ENCODE peak calls at places on chromosomes 5 and 9, in four cellular contexts. S, J, B and Y are unnamed samples.

GRCh38 chr5:58133631-58134296 is 326.1 kb downstream of the PLK2 start:
- DNase-seq in S (no peak), J (no peak), B (no peak), Y (peak; percentile 82)

GRCh38 chr5:135059000-135059923 is 25.2 kb upstream of the PITX1 start:
- DNase-seq in S (no peak), J (no peak), B (no peak), Y (no peak)

GRCh38 chr5:3359642-3360041 is 236.0 kb upstream of the IRX1 start:
- DNase-seq in S (no peak), J (peak; percentile 61), B (no peak), Y (no peak)

GRCh38 chr5:92838253-92838652 is 742.8 kb downstream of the NR2F1-AS1 start:
- DNase-seq in S (no peak), J (peak; percentile 50), B (peak; percentile 28), Y (no peak)

GRCh38 chr5:133365738-133366137 is 246.6 kb downstream of the FSTL4 start:
- DNase-seq in S (no peak), J (no peak), B (no peak), Y (no peak)

GRCh38 chr9:71587576-71588362 is 180.5 kb downstream of the CEMIP2 start:
- DNase-seq in S (no peak), J (no peak), B (no peak), Y (no peak)

GRCh38 chr9:127916665-127917581 is at the start of gene ST6GALNAC4:
- DNase-seq in S (peak; percentile 97), J (peak; percentile 95), B (peak; percentile 91), Y (peak; percentile 82)

GRCh38 chr5:135216072-135216812 is 182.2 kb upstream of the PITX1 start:
- DNase-seq in S (no peak), J (no peak), B (no peak), Y (no peak)

GRCh38 chr5:165881259-165881658 is 2375.8 kb downstream of the MAT2B start:
- DNase-seq in S (no peak), J (peak; percentile 4), B (peak; percentile 7), Y (no peak)

GRCh38 chr9:77916410-77916819 is 115.2 kb downstream of the GNAQ start:
- DNase-seq in S (no peak), J (no peak), B (no peak), Y (no peak)

GRCh38 chr5:50666261-50667078 is at the start of gene PARP8:
- DNase-seq in S (peak; percentile 78), J (peak; percentile 63), B (peak; percentile 45), Y (peak; percentile 27)

DNA sequence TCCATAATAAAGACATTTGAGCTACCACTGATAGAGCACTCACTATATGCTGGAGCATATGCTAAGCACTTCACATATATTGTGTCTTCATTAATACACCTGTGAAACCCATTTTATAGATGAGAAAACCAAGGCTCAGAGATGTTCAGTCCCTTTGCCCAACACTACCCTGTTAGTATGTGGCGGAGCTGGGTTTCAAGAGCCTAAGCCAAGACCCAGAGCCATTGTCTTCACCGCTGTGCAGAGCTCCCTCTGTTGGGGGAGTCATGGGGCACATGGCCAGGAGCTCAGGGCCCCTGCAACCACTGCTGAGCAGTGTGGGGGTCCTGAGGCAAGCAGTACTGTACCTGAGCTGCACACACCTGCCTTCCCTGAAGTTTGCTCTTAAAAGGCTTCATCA is 37.3 kb upstream of the SLC25A51 start:
- DNase-seq in S (no peak), J (no peak), B (no peak), Y (no peak)
- TF ChIP-seq CTCF in S (no peak), J (no peak), B (no peak), Y (no peak)

DNA sequence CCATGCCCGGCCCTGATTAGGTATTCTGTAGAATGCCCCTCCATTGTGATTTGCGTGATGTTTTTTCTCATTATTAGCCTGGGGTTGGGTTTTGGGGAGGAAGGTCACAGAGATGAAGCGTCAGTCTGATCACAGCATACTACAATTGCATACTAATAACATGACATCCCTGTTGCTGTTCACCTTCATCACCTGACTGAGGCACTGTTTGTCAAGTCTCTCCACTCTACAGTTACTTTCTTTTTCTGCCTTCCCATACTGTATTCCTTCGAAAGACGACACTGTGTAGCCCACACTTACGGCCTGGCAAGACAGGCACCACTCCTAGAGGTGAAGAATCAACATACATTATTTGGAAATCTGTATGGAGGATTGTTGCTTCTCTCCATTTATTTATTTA is 5.5 kb downstream of the ZNF354C start:
- DNase-seq in S (no peak), J (no peak), B (no peak), Y (no peak)
- TF ChIP-seq CTCF in S (no peak), J (no peak), B (no peak), Y (no peak)

DNA sequence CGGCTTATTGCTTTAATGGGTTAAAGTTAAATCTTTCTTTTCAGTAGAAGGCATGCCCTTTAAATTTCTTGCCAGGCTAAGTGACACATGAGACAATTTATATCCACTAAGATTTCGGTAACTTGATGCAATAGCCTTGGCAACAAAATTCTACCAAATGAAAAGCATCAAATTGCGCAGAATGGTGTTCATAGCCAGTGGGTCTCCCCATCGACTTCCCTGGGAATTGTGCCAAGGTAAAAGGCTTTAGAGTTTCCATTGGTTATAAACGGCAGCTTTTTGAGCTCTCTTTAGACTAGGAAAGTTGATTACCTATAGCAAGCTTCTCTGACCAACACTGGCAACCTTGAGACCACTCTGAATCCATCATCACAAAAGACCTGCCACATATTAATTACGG is 358.4 kb downstream of the ARRDC3 start:
- DNase-seq in S (no peak), J (no peak), B (no peak), Y (no peak)
- TF ChIP-seq CTCF in S (no peak), J (no peak), B (no peak), Y (no peak)

DNA sequence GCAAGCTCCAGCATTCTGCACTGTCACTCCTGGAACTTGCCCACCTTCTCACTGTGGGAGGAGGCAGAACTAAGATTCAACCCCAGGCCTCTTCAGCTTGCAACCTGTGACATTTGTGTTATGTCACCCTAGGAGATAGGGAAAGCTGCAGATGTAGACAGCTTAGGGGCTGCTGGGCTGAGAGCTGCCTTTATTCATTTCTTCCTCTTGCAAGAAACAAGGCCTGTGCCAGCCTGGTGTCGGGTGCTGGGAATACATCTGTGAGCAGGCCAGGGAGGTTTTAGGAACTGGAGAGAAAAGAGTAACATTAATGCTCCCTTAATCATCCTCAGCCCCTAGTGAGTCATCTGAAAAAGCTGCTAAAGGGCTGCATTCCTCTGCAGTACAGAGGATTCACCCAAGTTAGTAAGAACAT is 101.8 kb downstream of the FGF18 start:
- DNase-seq in S (no peak), J (no peak), B (peak; percentile 33), Y (peak; percentile 80)
- TF ChIP-seq CTCF in S (peak; percentile 21), J (peak; percentile 10), B (no peak), Y (peak; percentile 16)

GRCh38 chr5:157511656-157512644 is 51.9 kb downstream of the NIPAL4 start:
- DNase-seq in S (peak; percentile 99), J (no peak), B (peak; percentile 91), Y (peak; percentile 94)

GRCh38 chr5:157506981-157507780 is 47.2 kb downstream of the NIPAL4 start:
- DNase-seq in S (no peak), J (no peak), B (no peak), Y (no peak)

GRCh38 chr5:157506066-157506590 is 46.1 kb downstream of the NIPAL4 start:
- DNase-seq in S (no peak), J (no peak), B (no peak), Y (no peak)

GRCh38 chr5:157510682-157511081 is 50.7 kb downstream of the NIPAL4 start:
- DNase-seq in S (no peak), J (no peak), B (no peak), Y (no peak)

GRCh38 chr5:157509587-157509986 is 49.6 kb downstream of the NIPAL4 start:
- DNase-seq in S (no peak), J (no peak), B (no peak), Y (no peak)
- TF ChIP-seq CTCF in S (no peak), J (no peak), B (no peak), Y (no peak)

GRCh38 chr5:72356361-72356760 is 36.2 kb downstream of the PTCD2 start:
- DNase-seq in S (no peak), J (no peak), B (no peak), Y (no peak)

GRCh38 chr5:72358925-72359324 is 38.8 kb downstream of the PTCD2 start:
- DNase-seq in S (no peak), J (no peak), B (no peak), Y (no peak)

GRCh38 chr5:72353046-72353445 is 32.9 kb downstream of the PTCD2 start:
- DNase-seq in S (no peak), J (no peak), B (no peak), Y (peak; percentile 10)

DNA sequence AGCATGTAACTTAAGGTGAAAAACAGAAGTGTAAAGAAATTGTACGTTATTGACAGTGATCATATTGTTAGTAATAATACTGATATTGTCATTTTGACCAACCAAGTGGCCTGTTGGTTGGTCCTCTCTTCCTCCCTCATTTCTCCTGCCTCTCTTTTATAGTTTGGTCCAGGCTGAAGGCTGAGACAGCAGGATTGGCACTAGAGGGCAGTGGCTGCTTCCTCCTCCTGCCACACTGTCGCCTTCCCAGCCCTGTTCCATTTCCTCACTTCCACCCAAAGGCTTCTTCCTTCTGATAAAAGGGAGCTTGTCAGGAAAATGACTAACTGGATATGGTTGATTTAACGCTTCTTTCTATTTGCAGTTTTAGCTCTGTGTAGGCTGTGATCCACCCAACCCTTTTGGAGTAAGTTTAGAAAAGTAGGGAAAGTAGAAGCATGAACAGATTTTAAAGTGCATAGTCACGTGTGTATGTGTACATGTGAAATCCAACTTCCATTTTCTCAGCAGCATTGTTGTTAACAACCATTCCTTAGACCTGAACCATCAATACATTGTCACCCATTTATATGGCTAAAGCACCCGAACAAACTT is 35.6 kb downstream of the PTCD2 start:
- DNase-seq in S (no peak), J (peak; percentile 44), B (peak; percentile 6), Y (peak; percentile 5)
- TF ChIP-seq CTCF in S (peak; percentile 20), J (peak; percentile 44), B (no peak), Y (peak; percentile 60)